ENCODE peak calls at places on chromosomes 12 and 14, in six cellular contexts. Z, X, O, I, Y and T are unnamed samples.

GRCh38 chr12:129629901-129630300 is 273.9 kb downstream of the TMEM132D start:
- DNase-seq in Z (no peak), X (no peak), O (no peak), I (no peak), Y (no peak), T (no peak)

GRCh38 chr12:125773033-125773432 is 707.8 kb downstream of the AACS start:
- DNase-seq in Z (no peak), X (peak; percentile 76), O (no peak), I (no peak), Y (no peak), T (no peak)

GRCh38 chr14:74425525-74426201 is 347 bp downstream of the SYNDIG1L start:
- DNase-seq in Z (peak; percentile 13), X (peak; percentile 33), O (peak; percentile 79), I (no peak), Y (peak; percentile 47), T (no peak)

GRCh38 chr14:51490205-51490604 is 161.5 kb upstream of the FRMD6 start:
- DNase-seq in Z (no peak), X (no peak), O (no peak), I (peak; percentile 83), Y (no peak), T (peak; percentile 49)

GRCh38 chr12:95982602-95983001 is 13.5 kb downstream of the HAL start:
- DNase-seq in Z (no peak), X (no peak), O (no peak), I (no peak), Y (no peak), T (no peak)

GRCh38 chr12:5511644-5512584 is 80.0 kb downstream of the NTF3 start:
- DNase-seq in Z (peak; percentile 24), X (peak; percentile 18), O (peak; percentile 81), I (peak; percentile 44), Y (no peak), T (no peak)

GRCh38 chr12:57222286-57223190 is 5.9 kb downstream of the NXPH4 start:
- DNase-seq in Z (no peak), X (no peak), O (no peak), I (no peak), Y (no peak), T (no peak)

GRCh38 chr12:107352347-107353081 is 259.2 kb upstream of the CRY1 start:
- DNase-seq in Z (no peak), X (peak; percentile 50), O (no peak), I (no peak), Y (no peak), T (no peak)

GRCh38 chr12:91986084-91986483 is 159.6 kb downstream of the BTG1 start:
- DNase-seq in Z (no peak), X (no peak), O (no peak), I (peak; percentile 31), Y (no peak), T (no peak)

GRCh38 chr12:124411291-124411878 is 116.5 kb downstream of the RFLNA start:
- DNase-seq in Z (peak; percentile 94), X (no peak), O (no peak), I (peak; percentile 96), Y (no peak), T (peak; percentile 63)

GRCh38 chr14:72894623-72895378 is 900 bp upstream of the DPF3 start:
- DNase-seq in Z (no peak), X (no peak), O (no peak), I (no peak), Y (peak; percentile 34), T (no peak)

GRCh38 chr12:3458041-3458440 is 33.0 kb upstream of the PRMT8 start:
- DNase-seq in Z (no peak), X (no peak), O (no peak), I (no peak), Y (no peak), T (no peak)

GRCh38 chr14:30553311-30553989 is 5.5 kb upstream of the G2E3 start:
- DNase-seq in Z (peak; percentile 31), X (no peak), O (no peak), I (peak; percentile 78), Y (no peak), T (no peak)

GRCh38 chr12:116346222-116346621 is 68.7 kb upstream of the MED13L start:
- DNase-seq in Z (peak; percentile 26), X (no peak), O (no peak), I (no peak), Y (no peak), T (no peak)

GRCh38 chr12:68899251-68899771 is 33.7 kb downstream of the CPM start:
- DNase-seq in Z (peak; percentile 74), X (no peak), O (no peak), I (peak; percentile 59), Y (peak; percentile 86), T (peak; percentile 68)

GRCh38 chr12:89783321-89784060 is 74.9 kb upstream of the ATP2B1 start:
- DNase-seq in Z (peak; percentile 57), X (peak; percentile 49), O (no peak), I (peak; percentile 67), Y (no peak), T (no peak)

GRCh38 chr12:27560126-27560525 is 36.1 kb downstream of the PPFIBP1 start:
- DNase-seq in Z (no peak), X (no peak), O (no peak), I (no peak), Y (no peak), T (no peak)

GRCh38 chr12:93895096-93895460 is 217.9 kb downstream of the CRADD start:
- DNase-seq in Z (peak; percentile 56), X (no peak), O (no peak), I (peak; percentile 30), Y (no peak), T (no peak)
- TF ChIP-seq CTCF in Z (peak; percentile 19), X (no peak), O (no peak), I (no peak), Y (no peak), T (no peak)

GRCh38 chr14:44847910-44848309 is 113.8 kb downstream of the KLHL28 start:
- DNase-seq in Z (peak; percentile 7), X (no peak), O (no peak), I (peak; percentile 41), Y (no peak), T (no peak)

GRCh38 chr14:44846232-44846824 is 115.4 kb downstream of the KLHL28 start:
- DNase-seq in Z (peak; percentile 73), X (peak; percentile 57), O (no peak), I (peak; percentile 55), Y (no peak), T (no peak)
- H3K4me3 ChIP-seq in Z (no peak overlapping the region), X (no peak overlapping the region), O (no peak overlapping the region), I (no peak overlapping the region), Y (no peak overlapping the region), T (no peak overlapping the region)

DNA sequence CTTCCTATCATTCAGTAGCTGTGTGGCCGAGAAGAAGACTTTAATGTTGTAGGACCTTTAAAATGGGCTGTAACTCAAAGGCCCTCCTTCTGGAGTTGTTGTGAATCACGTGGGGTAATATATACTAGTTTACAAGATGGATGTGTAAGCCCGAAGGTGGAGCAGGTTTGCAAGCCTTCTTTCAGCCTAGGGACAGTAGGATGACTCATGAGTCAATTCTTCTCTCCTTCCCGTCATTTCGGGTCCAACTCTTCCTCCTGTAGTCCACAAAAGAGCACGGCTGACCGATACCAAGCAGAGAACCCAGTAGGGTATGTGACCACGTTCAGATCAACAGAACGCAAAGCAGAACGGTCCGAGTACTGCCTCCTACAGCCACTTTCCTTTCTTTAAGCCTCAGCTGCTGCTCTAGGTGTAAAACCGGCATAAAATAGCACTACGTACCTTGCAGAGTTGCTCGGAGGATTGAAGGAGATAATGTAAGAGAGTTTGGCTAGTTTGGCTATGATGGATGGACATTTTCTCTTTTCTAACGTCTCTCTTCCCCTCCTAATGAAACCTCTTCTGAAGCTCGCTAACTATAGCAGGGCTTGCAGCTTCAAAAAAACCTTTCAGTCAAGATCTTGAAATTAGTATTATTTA is 1.3 kb upstream of the RASSF3 start:
- DNase-seq in Z (peak; percentile 58), X (peak; percentile 76), O (no peak), I (peak; percentile 68), Y (no peak), T (no peak)
- TF ChIP-seq CTCF in Z (peak; percentile 18), X (no peak), O (no peak), I (peak; percentile 8), Y (no peak), T (no peak)

DNA sequence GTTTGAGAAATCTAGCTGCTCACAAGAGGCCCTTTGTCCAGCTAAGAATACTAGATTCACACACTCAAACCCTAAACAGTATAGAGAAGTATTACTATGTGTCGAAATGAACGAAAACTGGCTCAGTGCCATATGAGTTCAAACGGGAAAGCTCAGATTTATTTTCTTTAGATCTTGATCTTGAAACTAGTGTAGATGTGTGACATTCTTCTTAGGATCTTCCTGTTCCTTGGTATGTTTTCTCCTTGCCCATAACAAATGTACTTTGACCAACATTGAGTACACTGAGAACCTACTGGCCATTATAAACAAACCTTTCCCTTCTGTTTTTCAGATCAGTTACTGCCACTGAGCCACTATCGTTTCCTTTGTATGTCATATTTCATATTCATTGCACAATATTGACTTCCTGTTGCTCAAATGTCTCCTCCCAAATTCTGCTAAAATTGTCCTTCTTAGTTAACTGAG is 21.3 kb downstream of the MYBPC1 start:
- DNase-seq in Z (peak; percentile 20), X (peak; percentile 68), O (no peak), I (no peak), Y (no peak), T (no peak)
- H3K4me3 ChIP-seq in Z (no peak overlapping the region), X (no peak overlapping the region), O (no peak overlapping the region), I (no peak overlapping the region), Y (no peak overlapping the region), T (no peak overlapping the region)

GRCh38 chr14:46902837-46903236 is 251.3 kb upstream of the RPL10L start:
- DNase-seq in Z (no peak), X (no peak), O (peak; percentile 21), I (no peak), Y (no peak), T (no peak)
- TF ChIP-seq CTCF in Z (no peak), X (no peak), O (no peak), I (no peak), Y (no peak), T (no peak)

GRCh38 chr12:51023625-51024395 is 2.4 kb downstream of the SLC11A2 start:
- DNase-seq in Z (peak; percentile 12), X (no peak), O (no peak), I (peak; percentile 27), Y (no peak), T (no peak)
- H3K4me3 ChIP-seq in Z (peak overlapping the region; percentile 82), X (peak overlapping the region; percentile 73), O (peak overlapping the region; percentile 95), I (peak overlapping the region; percentile 76), Y (no peak overlapping the region), T (peak overlapping the region; percentile 95)

DNA sequence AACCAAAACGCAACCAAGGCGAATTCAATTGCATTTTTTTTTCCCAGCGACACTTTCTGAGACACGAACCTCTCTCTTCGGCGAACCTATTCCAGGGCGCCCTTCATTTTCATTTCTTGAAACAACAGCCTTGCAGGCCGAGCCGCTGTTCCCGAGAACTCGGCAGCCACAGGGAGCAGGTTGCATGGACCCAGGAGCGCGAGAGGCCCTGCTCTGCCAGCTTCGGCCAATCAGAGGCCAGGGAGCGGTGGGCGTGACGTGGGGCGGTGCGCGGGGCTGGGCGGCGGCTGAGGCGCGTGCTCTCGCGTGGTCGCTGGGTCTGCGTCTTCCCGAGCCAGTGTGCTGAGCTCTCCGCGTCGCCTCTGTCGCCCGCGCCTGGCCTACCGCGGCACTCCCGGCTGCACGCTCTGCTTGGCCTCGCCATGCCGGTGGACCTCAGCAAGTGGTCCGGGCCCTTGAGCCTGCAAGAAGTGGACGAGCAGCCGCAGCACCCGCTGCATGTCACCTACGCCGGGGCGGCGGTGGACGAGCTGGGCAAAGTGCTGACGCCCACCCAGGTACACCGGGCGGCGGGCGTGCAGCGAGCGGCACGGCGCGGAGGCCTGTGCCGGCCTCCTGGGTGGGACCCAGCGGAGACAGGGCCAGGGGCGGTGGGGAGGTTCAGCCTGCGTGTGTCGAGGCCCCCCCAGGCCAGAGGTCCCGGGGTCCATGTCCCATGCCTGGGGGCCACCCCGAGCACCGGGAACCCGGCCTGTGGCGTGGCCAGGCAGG is at the start of gene PEBP1:
- DNase-seq in Z (peak; percentile 89), X (peak; percentile 98), O (peak; percentile 99), I (peak; percentile 84), Y (peak; percentile 96), T (peak; percentile 42)
- TF ChIP-seq CTCF in Z (no peak), X (no peak), O (no peak), I (no peak), Y (no peak), T (no peak)

GRCh38 chr12:2183556-2184541 is 131.1 kb downstream of the CACNA1C start:
- DNase-seq in Z (peak; percentile 40), X (peak; percentile 30), O (no peak), I (peak; percentile 75), Y (no peak), T (peak; percentile 47)
- H3K4me3 ChIP-seq in Z (no peak overlapping the region), X (no peak overlapping the region), O (no peak overlapping the region), I (no peak overlapping the region), Y (no peak overlapping the region), T (peak overlapping the region; percentile 9)